ENCODE peak calls at places on chromosomes 4 and X, in ten cellular contexts. One of them, this sample, is unnamed.

GRCh38 chrX:71846429-71846828 is 64.2 kb upstream of the NHSL2 start:
- DNase-seq in hepatic stellate cell: no peak
- DNase-seq in RWPE1: no peak
- DNase-seq in SK-N-DZ: no peak
- DNase-seq in neuronal stem cell: no peak
- DNase-seq in iris pigment epithelial cell: peak
- DNase-seq in stimulated activated CD4-positive, alpha-beta T cell treated with anti-CD3 and anti-CD28 coated beads, Interleukin-15, amount 100 ng/mL, for 24 hours: no peak
- DNase-seq in T-helper 1 cell: no peak
- DNase-seq in right lobe of liver: no peak
- DNase-seq in GM18507: no peak
- DNase-seq in this sample: no peak

GRCh38 chr4:52912608-52913007 is 50.5 kb downstream of the RASL11B start:
- DNase-seq in T-helper 1 cell: no peak
- DNase-seq in hepatic stellate cell: no peak
- DNase-seq in neuronal stem cell: no peak
- DNase-seq in right lobe of liver: no peak
- DNase-seq in SK-N-DZ: no peak
- DNase-seq in RWPE1: no peak
- DNase-seq in iris pigment epithelial cell: no peak
- DNase-seq in stimulated activated CD4-positive, alpha-beta T cell treated with anti-CD3 and anti-CD28 coated beads, Interleukin-15, amount 100 ng/mL, for 24 hours: no peak
- DNase-seq in GM18507: no peak
- DNase-seq in this sample: no peak

GRCh38 chr4:78565971-78566372 is 14.4 kb downstream of the ANXA3 start:
- DNase-seq in SK-N-DZ: no peak
- DNase-seq in RWPE1: peak
- DNase-seq in neuronal stem cell: no peak
- DNase-seq in GM18507: no peak
- DNase-seq in right lobe of liver: no peak
- DNase-seq in iris pigment epithelial cell: peak
- DNase-seq in stimulated activated CD4-positive, alpha-beta T cell treated with anti-CD3 and anti-CD28 coated beads, Interleukin-15, amount 100 ng/mL, for 24 hours: no peak
- DNase-seq in hepatic stellate cell: peak
- DNase-seq in T-helper 1 cell: no peak
- DNase-seq in this sample: no peak

GRCh38 chr4:119490335-119490734 is 138.3 kb downstream of the PDE5A start:
- DNase-seq in SK-N-DZ: peak
- DNase-seq in T-helper 1 cell: no peak
- DNase-seq in RWPE1: no peak
- DNase-seq in right lobe of liver: no peak
- DNase-seq in hepatic stellate cell: no peak
- DNase-seq in stimulated activated CD4-positive, alpha-beta T cell treated with anti-CD3 and anti-CD28 coated beads, Interleukin-15, amount 100 ng/mL, for 24 hours: no peak
- DNase-seq in GM18507: no peak
- DNase-seq in iris pigment epithelial cell: peak
- DNase-seq in neuronal stem cell: no peak
- DNase-seq in this sample: no peak

GRCh38 chr4:78166582-78166981 is 109.5 kb downstream of the FRAS1 start:
- DNase-seq in hepatic stellate cell: no peak
- DNase-seq in RWPE1: no peak
- DNase-seq in GM18507: no peak
- DNase-seq in stimulated activated CD4-positive, alpha-beta T cell treated with anti-CD3 and anti-CD28 coated beads, Interleukin-15, amount 100 ng/mL, for 24 hours: no peak
- DNase-seq in T-helper 1 cell: no peak
- DNase-seq in right lobe of liver: no peak
- DNase-seq in neuronal stem cell: no peak
- DNase-seq in SK-N-DZ: no peak
- DNase-seq in iris pigment epithelial cell: no peak
- DNase-seq in this sample: no peak

GRCh38 chrX:72477787-72478186 is 94.9 kb downstream of the HDAC8 start:
- DNase-seq in neuronal stem cell: no peak
- DNase-seq in iris pigment epithelial cell: no peak
- DNase-seq in RWPE1: no peak
- DNase-seq in T-helper 1 cell: no peak
- DNase-seq in stimulated activated CD4-positive, alpha-beta T cell treated with anti-CD3 and anti-CD28 coated beads, Interleukin-15, amount 100 ng/mL, for 24 hours: no peak
- DNase-seq in right lobe of liver: no peak
- DNase-seq in SK-N-DZ: peak
- DNase-seq in hepatic stellate cell: no peak
- DNase-seq in GM18507: no peak
- DNase-seq in this sample: no peak

GRCh38 chrX:119622356-119623232 is 16.4 kb upstream of the NKRF start:
- DNase-seq in SK-N-DZ: no peak
- DNase-seq in hepatic stellate cell: peak
- DNase-seq in RWPE1: no peak
- DNase-seq in GM18507: no peak
- DNase-seq in stimulated activated CD4-positive, alpha-beta T cell treated with anti-CD3 and anti-CD28 coated beads, Interleukin-15, amount 100 ng/mL, for 24 hours: no peak
- DNase-seq in iris pigment epithelial cell: peak
- DNase-seq in neuronal stem cell: no peak
- DNase-seq in right lobe of liver: no peak
- DNase-seq in T-helper 1 cell: no peak
- DNase-seq in this sample: no peak

GRCh38 chrX:10050481-10050880 is 83.3 kb downstream of the CLDN34 start:
- DNase-seq in right lobe of liver: no peak
- DNase-seq in stimulated activated CD4-positive, alpha-beta T cell treated with anti-CD3 and anti-CD28 coated beads, Interleukin-15, amount 100 ng/mL, for 24 hours: no peak
- DNase-seq in GM18507: no peak
- DNase-seq in RWPE1: no peak
- DNase-seq in hepatic stellate cell: peak
- DNase-seq in T-helper 1 cell: no peak
- DNase-seq in iris pigment epithelial cell: no peak
- DNase-seq in neuronal stem cell: no peak
- DNase-seq in SK-N-DZ: no peak
- DNase-seq in this sample: no peak

GRCh38 chrX:7987160-7987992 is 60.2 kb upstream of the PNPLA4 start:
- DNase-seq in GM18507: no peak
- DNase-seq in T-helper 1 cell: no peak
- DNase-seq in SK-N-DZ: no peak
- DNase-seq in hepatic stellate cell: no peak
- DNase-seq in stimulated activated CD4-positive, alpha-beta T cell treated with anti-CD3 and anti-CD28 coated beads, Interleukin-15, amount 100 ng/mL, for 24 hours: no peak
- DNase-seq in iris pigment epithelial cell: no peak
- DNase-seq in right lobe of liver: no peak
- DNase-seq in RWPE1: no peak
- DNase-seq in neuronal stem cell: no peak
- DNase-seq in this sample: no peak

GRCh38 chrX:31255310-31256033 is 183.6 kb upstream of the FTHL17 start:
- DNase-seq in SK-N-DZ: no peak
- DNase-seq in T-helper 1 cell: no peak
- DNase-seq in iris pigment epithelial cell: no peak
- DNase-seq in GM18507: no peak
- DNase-seq in stimulated activated CD4-positive, alpha-beta T cell treated with anti-CD3 and anti-CD28 coated beads, Interleukin-15, amount 100 ng/mL, for 24 hours: no peak
- DNase-seq in hepatic stellate cell: no peak
- DNase-seq in neuronal stem cell: no peak
- DNase-seq in RWPE1: no peak
- DNase-seq in right lobe of liver: no peak
- DNase-seq in this sample: no peak

GRCh38 chr4:91454111-91454510 is 849.7 kb upstream of the GRID2 start:
- DNase-seq in T-helper 1 cell: no peak
- DNase-seq in GM18507: no peak
- DNase-seq in iris pigment epithelial cell: no peak
- DNase-seq in RWPE1: no peak
- DNase-seq in neuronal stem cell: no peak
- DNase-seq in SK-N-DZ: no peak
- DNase-seq in right lobe of liver: no peak
- DNase-seq in stimulated activated CD4-positive, alpha-beta T cell treated with anti-CD3 and anti-CD28 coated beads, Interleukin-15, amount 100 ng/mL, for 24 hours: no peak
- DNase-seq in hepatic stellate cell: no peak
- DNase-seq in this sample: no peak

GRCh38 chrX:137427061-137427778 is 138.7 kb upstream of the ZIC3 start:
- DNase-seq in GM18507: no peak
- DNase-seq in T-helper 1 cell: no peak
- DNase-seq in hepatic stellate cell: no peak
- DNase-seq in stimulated activated CD4-positive, alpha-beta T cell treated with anti-CD3 and anti-CD28 coated beads, Interleukin-15, amount 100 ng/mL, for 24 hours: no peak
- DNase-seq in right lobe of liver: no peak
- DNase-seq in SK-N-DZ: no peak
- DNase-seq in neuronal stem cell: no peak
- DNase-seq in iris pigment epithelial cell: no peak
- DNase-seq in RWPE1: no peak
- DNase-seq in this sample: peak

GRCh38 chr4:1749826-1750225 is 28.5 kb downstream of the TACC3 start:
- DNase-seq in stimulated activated CD4-positive, alpha-beta T cell treated with anti-CD3 and anti-CD28 coated beads, Interleukin-15, amount 100 ng/mL, for 24 hours: no peak
- DNase-seq in RWPE1: no peak
- DNase-seq in GM18507: no peak
- DNase-seq in right lobe of liver: no peak
- DNase-seq in T-helper 1 cell: no peak
- DNase-seq in SK-N-DZ: no peak
- DNase-seq in iris pigment epithelial cell: no peak
- DNase-seq in hepatic stellate cell: no peak
- DNase-seq in neuronal stem cell: no peak
- DNase-seq in this sample: no peak

GRCh38 chrX:18961686-18962085 is 22.2 kb downstream of the PHKA2 start:
- DNase-seq in right lobe of liver: no peak
- DNase-seq in hepatic stellate cell: no peak
- DNase-seq in GM18507: no peak
- DNase-seq in SK-N-DZ: no peak
- DNase-seq in RWPE1: no peak
- DNase-seq in stimulated activated CD4-positive, alpha-beta T cell treated with anti-CD3 and anti-CD28 coated beads, Interleukin-15, amount 100 ng/mL, for 24 hours: no peak
- DNase-seq in neuronal stem cell: no peak
- DNase-seq in T-helper 1 cell: no peak
- DNase-seq in iris pigment epithelial cell: peak
- DNase-seq in this sample: no peak

GRCh38 chr4:16113741-16114140 is 29.9 kb upstream of the PROM1 start:
- DNase-seq in T-helper 1 cell: no peak
- DNase-seq in stimulated activated CD4-positive, alpha-beta T cell treated with anti-CD3 and anti-CD28 coated beads, Interleukin-15, amount 100 ng/mL, for 24 hours: no peak
- DNase-seq in hepatic stellate cell: no peak
- DNase-seq in neuronal stem cell: no peak
- DNase-seq in iris pigment epithelial cell: no peak
- DNase-seq in RWPE1: no peak
- DNase-seq in GM18507: no peak
- DNase-seq in SK-N-DZ: no peak
- DNase-seq in right lobe of liver: no peak
- DNase-seq in this sample: no peak

This sample was measured in nephron progenitor cell.